ENCODE peak calls at places on chromosomes 11 and 22, in five cellular contexts. E, T, Q, I and S are unnamed samples.

GRCh38 chr11:78213526-78214330 is 25.0 kb downstream of the USP35 start:
- DNase-seq in E (no peak), T (no peak), I (no peak), Q (no peak), S (no peak)

GRCh38 chr11:9708544-9708943 is 44.7 kb downstream of the SWAP70 start:
- DNase-seq in Q (no peak), E (no peak), T (no peak), I (no peak), S (no peak)

GRCh38 chr11:105821366-105821765 is 200.7 kb downstream of the MSANTD4 start:
- DNase-seq in I (no peak), Q (no peak), E (no peak), T (no peak), S (no peak)

GRCh38 chr11:128686045-128686741 is 7.7 kb upstream of the FLI1 start:
- DNase-seq in E (no peak), Q (no peak), I (peak; percentile 74), T (no peak), S (no peak)

GRCh38 chr11:18617688-18618340 is 16.3 kb downstream of the SPTY2D1 start:
- DNase-seq in E (no peak), I (no peak), T (no peak), Q (peak; percentile 15), S (no peak)

GRCh38 chr11:134951305-134951700 is 539.3 kb upstream of the B3GAT1 start:
- DNase-seq in E (no peak), Q (no peak), I (no peak), T (no peak), S (no peak)

GRCh38 chr22:50621491-50621880 is 6.5 kb downstream of the ARSA start:
- DNase-seq in T (no peak), Q (peak; percentile 69), I (no peak), E (no peak), S (no peak)

GRCh38 chr11:59931688-59932087 is 6.5 kb upstream of the OOSP1 start:
- DNase-seq in Q (no peak), I (no peak), T (no peak), E (no peak), S (no peak)

GRCh38 chr22:30890689-30891442 is 77.7 kb downstream of the MORC2 start:
- DNase-seq in T (no peak), Q (no peak), E (peak; percentile 9), I (peak; percentile 82), S (peak; percentile 78)

GRCh38 chr22:28942333-28942732 is 59.0 kb downstream of the ZNRF3 start:
- DNase-seq in T (no peak), I (no peak), E (no peak), Q (no peak), S (no peak)
- TF ChIP-seq SUZ12 in T (no peak), I (no peak), E (no peak), Q (no peak), S (no peak)

DNA sequence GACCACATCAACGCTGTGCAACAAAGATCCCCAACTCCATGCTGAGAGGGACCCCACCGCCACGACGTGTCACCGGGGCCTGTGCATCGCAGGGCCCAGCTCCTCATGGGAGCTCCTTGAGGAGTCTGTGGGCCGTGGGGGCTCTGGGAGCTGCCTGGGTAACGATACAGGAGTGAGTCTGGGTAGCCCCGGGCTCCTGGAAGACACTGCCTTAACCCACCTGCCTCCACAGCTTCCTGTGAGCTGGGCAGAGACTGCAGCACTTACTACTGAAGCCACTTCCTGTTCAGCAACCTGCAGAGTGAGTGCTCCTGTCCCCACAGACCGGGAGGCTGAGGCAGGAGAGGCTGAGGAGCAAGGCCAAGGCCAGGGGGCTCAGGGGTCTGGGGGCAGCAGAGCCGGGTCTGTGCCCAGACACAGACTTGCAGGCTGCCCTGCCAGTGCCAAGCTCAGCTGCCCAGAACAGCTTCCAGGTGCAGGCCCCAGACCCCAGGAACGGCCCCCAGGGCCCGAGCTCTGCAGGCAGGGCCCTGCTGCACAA is 226.7 kb downstream of the BRD1 start:
- DNase-seq in T (no peak), E (no peak), Q (no peak), I (no peak), S (no peak)
- TF ChIP-seq SUZ12 in T (no peak), E (no peak), Q (no peak), I (no peak), S (no peak)

GRCh38 chr22:19853058-19853878 is 1.4 kb downstream of the GNB1L start:
- DNase-seq in I (no peak), T (no peak), E (no peak), Q (no peak), S (no peak)

GRCh38 chr22:19854778-19855503 is at the start of the genes GNB1L and RTL10:
- DNase-seq in T (peak; percentile 90), E (peak; percentile 93), I (peak; percentile 94), Q (peak; percentile 90), S (peak; percentile 100)

GRCh38 chr22:19852177-19852781 is 2.4 kb downstream of the GNB1L start:
- DNase-seq in E (no peak), T (no peak), I (no peak), Q (no peak), S (no peak)

GRCh38 chr22:19855504-19856409 is 1.1 kb upstream of the GNB1L start:
- DNase-seq in T (peak; percentile 95), E (no peak), I (no peak), Q (peak; percentile 35), S (peak; percentile 77)

GRCh38 chr22:19853879-19854777 is 546 bp downstream of the GNB1L start:
- DNase-seq in Q (no peak), E (no peak), I (peak; percentile 51), T (no peak), S (peak; percentile 14)
- TF ChIP-seq SUZ12 in Q (no peak), E (no peak), I (no peak), T (no peak), S (no peak)

GRCh38 chr11:64715756-64716470 is 7.1 kb downstream of the NRXN2 start:
- DNase-seq in E (no peak), I (no peak), T (no peak), Q (no peak), S (no peak)
- TF ChIP-seq SUZ12 in E (no peak), I (no peak), T (no peak), Q (no peak), S (no peak)

GRCh38 chr11:2888266-2888968 is 2.8 kb upstream of the CDKN1C start:
- DNase-seq in I (peak; percentile 98), E (peak; percentile 76), Q (no peak), T (peak; percentile 67), S (peak; percentile 81)
- TF ChIP-seq SUZ12 in I (no peak), E (no peak), Q (no peak), T (no peak), S (no peak)